ENCODE peak calls at places on chromosome 22, in six cellular contexts. A is posterior cingulate gyrus, L is non-pigmented ciliary epithelial cell, P is NCI-H2107, M is cardiac fibroblast, J is IMR-90. U is an unnamed sample.

GRCh38 chr22:46535876-46536558 is 1.4 kb downstream of the CELSR1 start:
- DNase-seq in A (no peak), L (no peak), P (no peak), M (no peak), J (no peak), U (no peak)

GRCh38 chr22:36930041-36930935 is 16.9 kb downstream of the CSF2RB start:
- DNase-seq in A (no peak), L (no peak), P (no peak), M (no peak), J (no peak), U (no peak)

GRCh38 chr22:44758354-44758969 is 6.1 kb downstream of the ARHGAP8 start:
- DNase-seq in A (no peak), L (peak), P (no peak), M (peak), J (peak), U (no peak)

GRCh38 chr22:42414565-42415298 is 17.5 kb downstream of the NFAM1 start:
- DNase-seq in A (no peak), L (no peak), P (no peak), M (no peak), J (no peak), U (no peak)

GRCh38 chr22:30943368-30943767 is 25.2 kb downstream of the MORC2 start:
- DNase-seq in A (no peak), L (no peak), P (no peak), M (no peak), J (no peak), U (no peak)

GRCh38 chr22:50035131-50035881 is 22.7 kb upstream of the IL17REL start:
- DNase-seq in A (no peak), L (no peak), P (no peak), M (no peak), J (no peak), U (no peak)

GRCh38 chr22:43236401-43237166 is 49.6 kb upstream of the TTLL12 start:
- DNase-seq in A (no peak), L (no peak), P (no peak), M (peak), J (no peak), U (no peak)

GRCh38 chr22:29251265-29251664 is 16.5 kb downstream of the RHBDD3 start:
- DNase-seq in A (no peak), L (no peak), P (no peak), M (no peak), J (no peak), U (no peak)

GRCh38 chr22:46809153-46809885 is 46.9 kb downstream of the TBC1D22A start:
- DNase-seq in A (no peak), L (no peak), P (no peak), M (no peak), J (no peak), U (no peak)

GRCh38 chr22:42920101-42920820 is 63.2 kb upstream of the ARFGAP3 start:
- DNase-seq in A (no peak), L (no peak), P (no peak), M (peak), J (peak), U (no peak)

GRCh38 chr22:50247748-50248147 is 2.9 kb upstream of the TUBGCP6 start:
- DNase-seq in A (no peak), L (peak), P (peak), M (peak), J (peak), U (no peak)

GRCh38 chr22:19810381-19811141 is 44.1 kb downstream of the GNB1L start:
- DNase-seq in A (peak), L (peak), P (no peak), M (peak), J (peak), U (no peak)

GRCh38 chr22:39239561-39240423 is 5.0 kb downstream of the PDGFB start:
- DNase-seq in A (no peak), L (no peak), P (no peak), M (no peak), J (no peak), U (no peak)

GRCh38 chr22:38974170-38974825 is 7.8 kb upstream of the APOBEC3B start:
- DNase-seq in A (no peak), L (no peak), P (no peak), M (no peak), J (no peak), U (no peak)

GRCh38 chr22:45903355-45904149 is 73.4 kb downstream of the WNT7B start:
- DNase-seq in A (no peak), L (no peak), P (no peak), M (peak), J (peak), U (no peak)

GRCh38 chr22:42399315-42400271 is 32.6 kb downstream of the NFAM1 start:
- DNase-seq in A (no peak), L (no peak), P (peak), M (no peak), J (no peak), U (no peak)

GRCh38 chr22:29768052-29768680 is 997 bp downstream of the UQCR10 start:
- DNase-seq in A (no peak), L (no peak), P (no peak), M (no peak), J (no peak), U (no peak)

GRCh38 chr22:39293766-39294368 is 25.6 kb downstream of the RPL3 start:
- DNase-seq in A (no peak), L (no peak), P (no peak), M (no peak), J (no peak), U (no peak)

GRCh38 chr22:38098410-38099249 is 11.9 kb downstream of the BAIAP2L2 start:
- DNase-seq in A (no peak), L (no peak), P (no peak), M (peak), J (peak), U (no peak)